ENCODE peak calls at places on chromosomes 7 and 10, in nine cellular contexts. F is HepG2; M is CD8-positive, alpha-beta memory T cell; W is aorta; U is colonic mucosa; I is OCI-LY7; G is adrenal gland; H is thyroid gland; O is suprapubic skin. N is an unnamed sample. For H3K36me3, the result is how much of the 10 kb centered on the place peaks cover.

GRCh38 chr7:74059681-74060588 is 23.7 kb upstream of the LIMK1 start:
- DNase-seq in F (no peak), M (no peak), W (peak), I (no peak), H (peak), O (peak), G (no peak), U (peak), N (no peak)

GRCh38 chr10:74011762-74012161 is 13.8 kb downstream of the VCL start:
- DNase-seq in F (no peak), W (no peak), I (no peak), G (peak), U (no peak), O (no peak), M (no peak), H (peak), N (peak)

GRCh38 chr10:33291053-33291592 is 43.3 kb downstream of the NRP1 start:
- DNase-seq in F (peak), H (no peak), W (no peak), M (no peak), U (no peak), I (no peak), G (no peak), O (no peak), N (peak)

GRCh38 chr10:19705273-19705672 is 111.0 kb upstream of the PLXDC2 start:
- DNase-seq in U (no peak), M (no peak), G (no peak), W (no peak), I (no peak), F (no peak), H (no peak), O (no peak), N (no peak)

GRCh38 chr7:1811850-1812692 is 142.0 kb downstream of the ELFN1 start:
- DNase-seq in H (no peak), F (peak), O (peak), G (no peak), U (no peak), I (peak), M (no peak), W (peak), N (no peak)

GRCh38 chr10:29841724-29842649 is 207.2 kb upstream of the SVIL start:
- DNase-seq in G (no peak), U (no peak), M (no peak), O (no peak), W (peak), H (peak), F (peak), I (no peak), N (peak)

GRCh38 chr7:28033386-28033785 is 147.2 kb downstream of the JAZF1 start:
- DNase-seq in O (no peak), H (no peak), G (no peak), F (no peak), W (no peak), U (no peak), M (no peak), I (no peak), N (no peak)

GRCh38 chr10:11631890-11632587 is 20.6 kb upstream of the USP6NL start:
- DNase-seq in O (no peak), H (no peak), I (peak), M (no peak), G (no peak), W (no peak), F (no peak), U (no peak), N (no peak)

GRCh38 chr10:72007246-72007892 is 43.2 kb downstream of the CHST3 start:
- DNase-seq in O (no peak), H (no peak), M (no peak), F (no peak), G (peak), I (no peak), U (no peak), W (no peak), N (no peak)

GRCh38 chr7:111198255-111198654 is 107.3 kb downstream of the LRRN3 start:
- DNase-seq in O (no peak), W (no peak), F (peak), U (no peak), M (no peak), I (no peak), H (no peak), G (no peak), N (peak)

GRCh38 chr10:87504307-87504666 is 406 bp upstream of the MINPP1 start:
- DNase-seq in W (no peak), I (peak), G (no peak), M (no peak), F (peak), O (no peak), H (no peak), U (no peak), N (no peak)

GRCh38 chr10:126391162-126391880 is 3.0 kb upstream of the ADAM12 start:
- DNase-seq in M (no peak), I (no peak), O (no peak), F (no peak), G (no peak), U (no peak), W (no peak), H (no peak), N (peak)

GRCh38 chr7:130994378-130995115 is 260.5 kb upstream of the KLF14 start:
- DNase-seq in W (peak), O (no peak), U (peak), H (peak), M (no peak), I (no peak), G (peak), F (no peak), N (no peak)

GRCh38 chr10:44089671-44090070 is 295.2 kb downstream of the CXCL12 start:
- DNase-seq in W (no peak), M (no peak), H (no peak), G (no peak), O (no peak), U (no peak), I (no peak), F (no peak), N (no peak)

GRCh38 chr7:88243345-88243909 is 23.6 kb upstream of the SRI start:
- DNase-seq in O (no peak), F (peak), M (no peak), G (peak), U (no peak), I (peak), W (no peak), H (peak), N (peak)

DNA sequence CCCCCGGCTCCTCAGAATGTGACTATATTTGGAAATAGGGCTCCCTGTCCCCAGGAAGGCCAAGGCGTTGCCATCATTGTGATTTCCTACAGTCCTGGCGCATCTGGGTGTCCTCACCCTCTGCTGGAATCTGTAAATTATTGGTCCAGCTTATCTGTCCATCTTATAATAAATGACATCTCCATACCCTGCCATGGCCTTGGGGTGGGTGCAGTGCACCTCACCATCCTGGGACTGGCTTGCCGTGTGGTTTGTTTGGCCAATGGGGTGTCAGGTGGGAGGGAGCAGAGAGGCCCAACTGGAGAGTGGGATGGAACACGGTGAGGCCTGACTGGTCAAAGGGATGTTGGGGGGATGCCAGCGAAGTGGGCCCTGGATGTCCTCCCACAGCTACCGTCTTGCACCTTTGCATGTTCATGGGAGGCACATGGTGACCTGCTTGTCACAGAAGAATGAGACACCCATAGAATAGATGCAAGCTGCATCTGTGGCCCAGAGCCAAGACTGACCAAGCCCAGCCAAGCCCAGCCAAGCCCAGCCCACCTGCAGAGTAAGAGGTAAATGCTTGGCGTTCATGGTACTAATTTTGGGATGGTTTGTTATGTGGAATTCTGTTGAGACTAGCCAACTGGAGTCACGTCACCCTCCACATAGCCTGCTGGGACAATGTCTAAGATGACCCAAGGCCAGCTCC is 11.1 kb upstream of the LRRC27 start:
- DNase-seq in F (no peak), U (no peak), G (no peak), M (no peak), W (peak), H (no peak), I (no peak), O (peak), N (no peak)
- H3K27ac ChIP-seq in F (no peak), U (no peak), G (peak), M (no peak), W (no peak), H (no peak), I (no peak), O (no peak), N (peak)

DNA sequence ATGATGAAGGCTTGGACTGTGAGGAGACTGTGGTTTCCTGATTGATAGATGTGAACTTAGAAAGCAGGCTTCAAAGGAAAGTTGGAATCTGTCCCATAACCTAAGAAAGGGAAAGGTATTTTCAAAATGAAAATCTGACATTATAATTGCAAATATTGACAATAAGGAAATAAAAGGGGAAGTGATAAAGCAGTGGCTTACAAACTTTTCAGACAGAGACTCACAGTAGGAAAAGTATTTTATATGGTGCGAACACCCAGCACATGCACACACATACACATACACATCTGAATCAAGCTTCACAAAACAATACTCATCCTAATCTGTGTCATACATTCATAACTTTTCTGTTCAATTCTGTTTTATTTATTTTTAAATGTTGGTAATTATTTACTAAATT is 4.8 kb downstream of the PON1 start:
- DNase-seq in F (no peak), G (no peak), U (no peak), M (no peak), H (no peak), W (no peak), I (no peak), O (no peak), N (no peak)
- H3K36me3 ChIP-seq in F (under half), G (under half), U (under half), M (under half), H (under half), W (under half), I (under half), O (under half), N (under half)

DNA sequence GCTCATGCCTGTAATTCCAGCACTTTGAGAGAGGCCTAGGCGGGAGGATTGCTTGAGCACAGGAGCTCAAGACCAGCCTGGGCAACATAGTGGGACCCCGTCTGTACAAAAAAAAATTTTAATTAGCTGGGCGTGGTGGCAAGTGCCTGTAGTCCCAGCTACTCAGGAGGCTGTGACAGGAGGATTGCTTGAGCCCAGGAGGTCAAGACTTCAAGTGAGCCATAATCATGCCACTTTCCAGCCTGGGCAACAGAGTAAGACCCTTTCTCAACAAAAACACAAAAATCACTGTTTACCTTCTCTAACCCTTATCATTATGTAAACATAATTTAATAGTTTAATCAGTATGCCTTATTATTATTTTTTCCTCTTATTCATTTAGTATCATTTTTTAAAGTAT is 44.5 kb downstream of the GBF1 start:
- DNase-seq in F (no peak), H (no peak), M (no peak), G (no peak), W (no peak), O (no peak), U (no peak), I (no peak), N (no peak)
- H3K4me3 ChIP-seq in F (no peak), H (no peak), M (no peak), G (no peak), W (no peak), O (no peak), U (no peak), I (no peak), N (no peak)

GRCh38 chr10:81847675-81848074 is 27.3 kb upstream of the NRG3 start:
- DNase-seq in F (no peak), O (no peak), H (no peak), U (no peak), W (no peak), I (no peak), G (no peak), M (no peak), N (no peak)
- H3K27ac ChIP-seq in F (no peak), O (no peak), H (no peak), U (no peak), W (no peak), I (no peak), G (no peak), M (no peak), N (no peak)

GRCh38 chr10:3169271-3169670 is 3.3 kb downstream of the PITRM1 start:
- DNase-seq in U (no peak), F (no peak), M (no peak), O (no peak), W (no peak), G (no peak), H (no peak), I (no peak), N (no peak)
- H3K36me3 ChIP-seq in U (under half), F (under half), M (half or more), O (half or more), W (under half), G (under half), H (under half), I (under half), N (half or more)

GRCh38 chr7:151814400-151814914 is 62.5 kb downstream of the PRKAG2 start:
- DNase-seq in W (no peak), H (no peak), M (no peak), G (no peak), F (no peak), U (no peak), O (no peak), I (no peak), N (no peak)
- H3K4me3 ChIP-seq in W (no peak), H (no peak), M (no peak), G (no peak), F (no peak), U (no peak), O (no peak), I (no peak), N (no peak)

GRCh38 chr10:60920479-60920878 is 23.5 kb downstream of the RHOBTB1 start:
- DNase-seq in O (no peak), G (no peak), U (no peak), M (no peak), W (no peak), H (no peak), F (no peak), I (no peak), N (no peak)

GRCh38 chr10:60914676-60915075 is 29.3 kb downstream of the RHOBTB1 start:
- DNase-seq in I (no peak), M (no peak), G (peak), O (peak), H (peak), F (no peak), U (no peak), W (no peak), N (peak)

GRCh38 chr10:60919551-60919950 is 24.4 kb downstream of the RHOBTB1 start:
- DNase-seq in M (no peak), G (no peak), I (no peak), O (no peak), H (no peak), F (no peak), W (no peak), U (no peak), N (no peak)

GRCh38 chr10:60916025-60916424 is 28.0 kb downstream of the RHOBTB1 start:
- DNase-seq in O (no peak), F (no peak), I (no peak), H (no peak), W (no peak), U (no peak), M (no peak), G (no peak), N (no peak)

GRCh38 chr10:60917331-60918280 is 26.4 kb downstream of the RHOBTB1 start:
- DNase-seq in U (no peak), F (no peak), I (no peak), W (no peak), O (no peak), G (no peak), H (no peak), M (no peak), N (no peak)
- H3K27ac ChIP-seq in U (no peak), F (no peak), I (no peak), W (no peak), O (no peak), G (no peak), H (no peak), M (no peak), N (no peak)

GRCh38 chr7:100363098-100363497 is 5.2 kb downstream of the PILRB start:
- DNase-seq in H (no peak), W (no peak), U (no peak), O (no peak), F (no peak), G (no peak), I (no peak), M (no peak), N (no peak)
- H3K36me3 ChIP-seq in H (under half), W (under half), U (under half), O (half or more), F (under half), G (under half), I (half or more), M (under half), N (half or more)

DNA sequence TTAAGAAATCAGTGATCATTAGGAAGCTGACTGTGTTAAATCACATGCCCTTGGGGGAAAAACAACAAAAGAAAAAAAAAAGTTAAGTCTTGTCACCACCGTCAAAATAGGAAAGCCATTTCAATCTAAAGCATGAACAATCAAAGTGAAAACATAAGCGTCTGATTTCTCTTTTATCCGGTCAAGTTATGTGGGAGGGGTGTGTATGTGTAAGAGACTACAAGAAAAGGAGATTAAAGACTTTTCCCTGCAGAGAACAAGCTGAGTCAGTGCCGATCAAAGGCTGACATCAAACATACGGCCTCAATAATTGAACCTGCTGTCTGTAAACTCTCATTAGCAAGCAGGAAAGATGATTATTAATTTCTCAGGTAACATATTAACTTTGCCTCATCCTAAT is 648.9 kb upstream of the SORCS1 start:
- DNase-seq in G (no peak), F (no peak), M (no peak), U (no peak), I (no peak), W (no peak), O (no peak), H (no peak), N (no peak)
- H3K4me3 ChIP-seq in G (no peak), F (no peak), M (no peak), U (no peak), I (no peak), W (no peak), O (no peak), H (no peak), N (no peak)